ENCODE peak calls at places on chromosomes 4 and X, in nine cellular contexts. W, A, Z, J, I, Y, M, K and F are unnamed samples.

GRCh38 chr4:27088491-27088890 is 227.8 kb downstream of the STIM2 start:
- DNase-seq in W (no peak), A (no peak), Z (no peak), J (no peak), I (peak), Y (no peak), M (no peak), K (no peak), F (no peak)

GRCh38 chr4:8607603-8608481 is 15.3 kb downstream of the CPZ start:
- DNase-seq in W (no peak), A (peak), Z (no peak), J (peak), I (peak), Y (no peak), M (peak), K (peak), F (peak)

GRCh38 chr4:130054895-130055294 is 958.9 kb downstream of the C4orf33 start:
- DNase-seq in W (no peak), A (no peak), Z (no peak), J (no peak), I (no peak), Y (no peak), M (no peak), K (no peak), F (no peak)

GRCh38 chrX:112235547-112235946 is 153.0 kb upstream of the TRPC5 start:
- DNase-seq in W (no peak), A (no peak), Z (no peak), J (no peak), I (no peak), Y (no peak), M (no peak), K (no peak), F (no peak)

GRCh38 chr4:151304226-151304625 is 21.2 kb downstream of the SH3D19 start:
- DNase-seq in W (no peak), A (no peak), Z (no peak), J (no peak), I (no peak), Y (peak), M (no peak), K (no peak), F (no peak)

GRCh38 chrX:71096702-71097032 is 1.0 kb downstream of the FOXO4 start:
- DNase-seq in W (no peak), A (no peak), Z (no peak), J (no peak), I (no peak), Y (no peak), M (no peak), K (no peak), F (no peak)

GRCh38 chr4:163380703-163381102 is 37.0 kb downstream of the NPY5R start:
- DNase-seq in W (no peak), A (no peak), Z (no peak), J (no peak), I (no peak), Y (no peak), M (no peak), K (no peak), F (no peak)

GRCh38 chrX:133185938-133186337 is 32.2 kb downstream of the TFDP3 start:
- DNase-seq in W (no peak), A (no peak), Z (no peak), J (no peak), I (no peak), Y (no peak), M (no peak), K (no peak), F (no peak)

GRCh38 chrX:21400408-21401121 is 26.3 kb downstream of the CNKSR2 start:
- DNase-seq in W (no peak), A (no peak), Z (no peak), J (no peak), I (no peak), Y (no peak), M (no peak), K (no peak), F (no peak)

GRCh38 chrX:153669174-153669890 is 4.3 kb downstream of the PNCK start:
- DNase-seq in W (no peak), A (peak), Z (no peak), J (peak), I (peak), Y (no peak), M (no peak), K (peak), F (no peak)

GRCh38 chrX:97529801-97530200 is 646.1 kb downstream of the RPA4 start:
- DNase-seq in W (peak), A (no peak), Z (no peak), J (no peak), I (no peak), Y (peak), M (no peak), K (peak), F (no peak)

GRCh38 chrX:130179170-130179569 is 7.4 kb downstream of the RAB33A start:
- DNase-seq in W (no peak), A (no peak), Z (no peak), J (no peak), I (no peak), Y (no peak), M (no peak), K (no peak), F (no peak)

GRCh38 chrX:97332963-97333362 is 449.3 kb downstream of the RPA4 start:
- DNase-seq in W (peak), A (no peak), Z (no peak), J (no peak), I (no peak), Y (peak), M (no peak), K (peak), F (no peak)

GRCh38 chr4:602559-602942 is 22.8 kb upstream of the PDE6B start:
- DNase-seq in W (no peak), A (peak), Z (peak), J (peak), I (peak), Y (no peak), M (peak), K (peak), F (peak)

GRCh38 chr4:83320548-83320947 is 14.1 kb downstream of the HPSE start:
- DNase-seq in W (peak), A (no peak), Z (no peak), J (no peak), I (no peak), Y (no peak), M (peak), K (peak), F (peak)

GRCh38 chr4:168839758-168840385 is 170.2 kb downstream of the CBR4 start:
- DNase-seq in W (no peak), A (no peak), Z (no peak), J (no peak), I (no peak), Y (no peak), M (no peak), K (peak), F (no peak)

GRCh38 chr4:86011117-86011516 is 348.7 kb downstream of the MAPK10 start:
- DNase-seq in W (peak), A (no peak), Z (no peak), J (no peak), I (no peak), Y (peak), M (no peak), K (peak), F (no peak)

GRCh38 chr4:126916626-126917140 is 716.1 kb upstream of the INTU start:
- DNase-seq in W (peak), A (peak), Z (no peak), J (no peak), I (no peak), Y (peak), M (no peak), K (peak), F (no peak)

GRCh38 chrX:16368696-16369095 is 201.4 kb downstream of the MAGEB17 start:
- DNase-seq in W (no peak), A (no peak), Z (no peak), J (no peak), I (no peak), Y (peak), M (no peak), K (no peak), F (no peak)

GRCh38 chr4:158540125-158540907 is 18.6 kb downstream of the RXFP1 start:
- DNase-seq in W (no peak), A (peak), Z (no peak), J (no peak), I (no peak), Y (no peak), M (no peak), K (no peak), F (no peak)

GRCh38 chr4:45004847-45005565 is 278.6 kb upstream of the GNPDA2 start:
- DNase-seq in W (no peak), A (no peak), Z (no peak), J (no peak), I (no peak), Y (peak), M (no peak), K (peak), F (no peak)

GRCh38 chrX:47650164-47651042 is at the start of gene ELK1:
- DNase-seq in W (peak), A (peak), Z (peak), J (peak), I (peak), Y (peak), M (peak), K (peak), F (peak)

GRCh38 chr4:16117164-16117563 is 33.3 kb upstream of the PROM1 start:
- DNase-seq in W (no peak), A (no peak), Z (no peak), J (no peak), I (no peak), Y (no peak), M (no peak), K (no peak), F (no peak)

GRCh38 chrX:104488811-104489210 is 77.2 kb upstream of the IL1RAPL2 start:
- DNase-seq in W (no peak), A (no peak), Z (no peak), J (no peak), I (no peak), Y (no peak), M (no peak), K (no peak), F (no peak)